ENCODE peak calls at places on chromosomes 11 and 22, in six cellular contexts. K is upper lobe of left lung, Q is GM12878, I is IMR-90, B is gastrocnemius medialis, N is heart left ventricle. P is an unnamed sample.

GRCh38 chr22:31178859-31179258 is 18.9 kb downstream of the RNF185 start:
- ATAC-seq in N (no peak), Q (no peak), K (no peak), B (no peak), I (no peak), P (no peak)

GRCh38 chr11:126113963-126114362 is 51.3 kb upstream of the CDON start:
- ATAC-seq in B (no peak), I (no peak), N (no peak), K (no peak), Q (no peak), P (no peak)

GRCh38 chr11:90178751-90179150 is 44.1 kb downstream of the CHORDC1 start:
- ATAC-seq in K (no peak), N (no peak), Q (no peak), B (no peak), I (no peak), P (no peak)

GRCh38 chr11:116348226-116348625 is 424.6 kb downstream of the BUD13 start:
- ATAC-seq in K (peak), B (no peak), N (peak), Q (no peak), I (no peak), P (peak)

GRCh38 chr11:20367313-20367948 is 3.9 kb downstream of the HTATIP2 start:
- ATAC-seq in K (peak), B (no peak), N (no peak), I (peak), Q (peak), P (peak)

GRCh38 chr22:46052801-46053562 is 76.0 kb upstream of the WNT7B start:
- ATAC-seq in I (peak), Q (no peak), N (peak), K (peak), B (peak), P (peak)

GRCh38 chr11:130874396-130874795 is 41.9 kb downstream of the SNX19 start:
- ATAC-seq in K (no peak), N (no peak), B (no peak), I (peak), Q (no peak), P (no peak)

GRCh38 chr11:65419773-65420481 is 2.7 kb upstream of the NEAT1 start:
- ATAC-seq in B (peak), K (peak), Q (no peak), N (peak), I (peak), P (peak)

GRCh38 chr22:22352376-22352999 is 107.9 kb downstream of the VPREB1 start:
- ATAC-seq in B (no peak), Q (no peak), N (no peak), K (no peak), I (no peak), P (no peak)

GRCh38 chr11:85664561-85665481 is at the start of gene CREBZF:
- ATAC-seq in Q (peak), N (peak), I (peak), K (peak), B (peak), P (peak)

GRCh38 chr11:69094111-69094914 is 45.6 kb downstream of the TPCN2 start:
- ATAC-seq in I (no peak), Q (peak), N (peak), K (peak), B (no peak), P (no peak)

GRCh38 chr11:34640050-34640971 is 19.4 kb downstream of the EHF start:
- ATAC-seq in N (no peak), I (no peak), K (peak), B (no peak), Q (peak), P (no peak)

GRCh38 chr11:63838682-63839507 is at the start of gene MARK2:
- ATAC-seq in N (peak), Q (peak), I (peak), K (peak), B (peak), P (peak)

GRCh38 chr22:37330200-37331033 is 48.1 kb downstream of the CYTH4 start:
- ATAC-seq in Q (peak), K (no peak), N (no peak), B (no peak), I (peak), P (no peak)

GRCh38 chr11:74683279-74683871 is 47.9 kb downstream of the CHRDL2 start:
- ATAC-seq in Q (peak), N (no peak), B (peak), K (peak), I (no peak), P (peak)

GRCh38 chr11:68524681-68525080 is 64.1 kb downstream of the PPP6R3 start:
- ATAC-seq in N (peak), I (no peak), Q (no peak), K (peak), B (no peak), P (no peak)

GRCh38 chr11:130049260-130049659 is 20.4 kb upstream of the APLP2 start:
- ATAC-seq in Q (no peak), I (no peak), K (peak), B (no peak), N (no peak), P (peak)

GRCh38 chr11:68053981-68054812 is 15.4 kb downstream of the TCIRG1 start:
- ATAC-seq in I (no peak), B (no peak), Q (peak), K (no peak), N (no peak), P (no peak)

GRCh38 chr11:46930089-46930488 is 6.5 kb upstream of the CSTPP1 start:
- ATAC-seq in B (no peak), Q (no peak), N (no peak), I (peak), K (no peak), P (no peak)

GRCh38 chr11:7143908-7144307 is 55.1 kb downstream of the RBMXL2 start:
- ATAC-seq in N (no peak), K (no peak), B (no peak), I (no peak), Q (no peak), P (no peak)

GRCh38 chr22:31973739-31974138 is 29.4 kb downstream of the YWHAH start:
- ATAC-seq in I (no peak), N (peak), K (no peak), Q (no peak), B (no peak), P (no peak)

GRCh38 chr11:43693069-43693468 is 12.5 kb downstream of the HSD17B12 start:
- ATAC-seq in K (no peak), B (no peak), Q (peak), N (no peak), I (no peak), P (no peak)

GRCh38 chr11:132777067-132777975 is 755.0 kb downstream of the OPCML start:
- ATAC-seq in B (no peak), Q (no peak), I (no peak), N (no peak), K (no peak), P (no peak)

GRCh38 chr11:71124127-71124526 is 128.2 kb downstream of the SHANK2 start:
- ATAC-seq in I (no peak), Q (no peak), K (no peak), N (no peak), B (no peak), P (no peak)

GRCh38 chr11:83477772-83478171 is 191.6 kb upstream of the CCDC90B start:
- ATAC-seq in B (no peak), K (no peak), I (no peak), Q (no peak), N (no peak), P (no peak)

GRCh38 chr22:35315141-35315854 is 15.6 kb downstream of the TOM1 start:
- ATAC-seq in Q (no peak), I (no peak), N (peak), B (peak), K (no peak), P (no peak)

GRCh38 chr11:82754410-82754809 is 20.7 kb upstream of the FAM181B start:
- ATAC-seq in K (no peak), Q (no peak), B (no peak), N (no peak), I (no peak), P (no peak)

GRCh38 chr11:72624496-72625201 is 49.6 kb downstream of the PDE2A start:
- ATAC-seq in Q (no peak), B (peak), N (peak), I (no peak), K (peak), P (peak)

GRCh38 chr22:20808844-20809243 is 34.9 kb downstream of the SERPIND1 start:
- ATAC-seq in N (no peak), K (no peak), Q (no peak), B (no peak), I (no peak), P (no peak)

GRCh38 chr22:29925402-29925801 is 42.4 kb downstream of the MTMR3 start:
- ATAC-seq in B (no peak), Q (no peak), N (no peak), K (no peak), I (no peak), P (no peak)

GRCh38 chr11:113645593-113646349 is 60.3 kb downstream of the TMPRSS5 start:
- ATAC-seq in K (no peak), Q (no peak), B (no peak), N (no peak), I (no peak), P (no peak)

GRCh38 chr22:38203090-38203810 is 1.5 kb downstream of the MAFF start:
- ATAC-seq in N (peak), I (no peak), K (peak), B (no peak), Q (peak), P (no peak)

GRCh38 chr11:95135155-95135554 is 45.5 kb downstream of the ENDOD1 start:
- ATAC-seq in N (no peak), Q (no peak), K (no peak), I (no peak), B (no peak), P (no peak)

GRCh38 chr11:61280883-61281580 is 14.1 kb downstream of the VWCE start:
- ATAC-seq in I (no peak), B (no peak), K (no peak), N (no peak), Q (no peak), P (no peak)

GRCh38 chr11:72378704-72379383 is 55.5 kb downstream of the CLPB start:
- ATAC-seq in B (peak), K (peak), Q (no peak), I (peak), N (peak), P (peak)

GRCh38 chr11:30165652-30166051 is 65.2 kb upstream of the FSHB start:
- ATAC-seq in K (no peak), N (no peak), I (no peak), B (no peak), Q (no peak), P (no peak)

GRCh38 chr22:26534874-26535470 is 22.7 kb upstream of the TFIP11 start:
- ATAC-seq in B (no peak), N (peak), Q (peak), I (no peak), K (no peak), P (no peak)

GRCh38 chr11:43419460-43419859 is 60.7 kb downstream of the TTC17 start:
- ATAC-seq in Q (peak), I (peak), N (no peak), B (no peak), K (no peak), P (no peak)

GRCh38 chr11:34302046-34302921 is 55.5 kb downstream of the ABTB2 start:
- ATAC-seq in K (peak), Q (peak), B (peak), N (peak), I (peak), P (no peak)

GRCh38 chr11:17734986-17735822 is 623 bp downstream of the KCNC1 start:
- ATAC-seq in I (peak), B (peak), K (peak), N (peak), Q (peak), P (peak)
- H3K4me3 ChIP-seq in I (peak), B (peak), K (no peak), N (peak), Q (no peak), P (no peak)

DNA sequence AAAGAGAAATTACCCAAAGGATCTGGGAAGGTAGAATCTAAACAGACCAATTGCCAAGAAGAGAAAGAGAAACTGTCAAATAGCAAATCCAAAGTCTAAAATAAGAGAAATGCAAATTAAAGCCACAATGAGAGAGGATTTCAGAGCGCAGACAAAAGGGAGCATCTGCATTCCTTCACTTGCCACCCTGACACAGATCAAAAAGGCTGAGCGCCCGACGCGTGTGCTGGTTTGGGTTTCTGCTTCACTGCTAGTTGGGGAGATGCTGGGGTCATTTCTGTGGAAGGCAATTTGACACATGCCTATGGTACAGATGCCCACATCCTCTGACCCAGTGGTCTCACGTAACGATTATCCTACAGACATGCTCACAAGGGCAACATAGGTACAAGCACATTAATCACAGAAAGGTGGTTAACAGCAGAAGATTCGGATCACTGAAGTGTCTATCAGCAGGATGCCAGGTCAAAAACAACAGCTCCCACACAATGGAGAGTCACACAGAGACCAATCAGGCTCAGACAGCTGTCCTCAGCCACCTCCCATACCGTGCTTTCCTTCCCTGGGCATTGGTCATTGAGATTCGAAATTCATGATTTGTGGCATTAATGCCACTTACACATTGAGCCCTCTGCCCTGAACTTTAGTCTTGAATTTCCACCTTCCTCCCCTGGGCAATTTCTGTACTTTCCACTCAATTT is 55.7 kb downstream of the SHISAL1 start:
- ATAC-seq in I (no peak), N (no peak), K (no peak), Q (no peak), B (no peak), P (no peak)
- TF ChIP-seq POLR2A in I (no peak), N (no peak), K (no peak), Q (no peak), B (no peak), P (no peak)

GRCh38 chr22:39315389-39315788 is 4.0 kb downstream of the RPL3 start:
- ATAC-seq in B (no peak), K (no peak), N (no peak), I (no peak), Q (no peak), P (no peak)
- H3K4me3 ChIP-seq in B (no peak), K (no peak), N (no peak), I (no peak), Q (peak), P (no peak)

GRCh38 chr22:23913661-23914353 is 19.6 kb downstream of the MIF start:
- ATAC-seq in K (peak), I (peak), N (peak), B (peak), Q (peak), P (peak)
- TF ChIP-seq POLR2A in K (peak), I (peak), N (no peak), B (peak), Q (peak), P (peak)

DNA sequence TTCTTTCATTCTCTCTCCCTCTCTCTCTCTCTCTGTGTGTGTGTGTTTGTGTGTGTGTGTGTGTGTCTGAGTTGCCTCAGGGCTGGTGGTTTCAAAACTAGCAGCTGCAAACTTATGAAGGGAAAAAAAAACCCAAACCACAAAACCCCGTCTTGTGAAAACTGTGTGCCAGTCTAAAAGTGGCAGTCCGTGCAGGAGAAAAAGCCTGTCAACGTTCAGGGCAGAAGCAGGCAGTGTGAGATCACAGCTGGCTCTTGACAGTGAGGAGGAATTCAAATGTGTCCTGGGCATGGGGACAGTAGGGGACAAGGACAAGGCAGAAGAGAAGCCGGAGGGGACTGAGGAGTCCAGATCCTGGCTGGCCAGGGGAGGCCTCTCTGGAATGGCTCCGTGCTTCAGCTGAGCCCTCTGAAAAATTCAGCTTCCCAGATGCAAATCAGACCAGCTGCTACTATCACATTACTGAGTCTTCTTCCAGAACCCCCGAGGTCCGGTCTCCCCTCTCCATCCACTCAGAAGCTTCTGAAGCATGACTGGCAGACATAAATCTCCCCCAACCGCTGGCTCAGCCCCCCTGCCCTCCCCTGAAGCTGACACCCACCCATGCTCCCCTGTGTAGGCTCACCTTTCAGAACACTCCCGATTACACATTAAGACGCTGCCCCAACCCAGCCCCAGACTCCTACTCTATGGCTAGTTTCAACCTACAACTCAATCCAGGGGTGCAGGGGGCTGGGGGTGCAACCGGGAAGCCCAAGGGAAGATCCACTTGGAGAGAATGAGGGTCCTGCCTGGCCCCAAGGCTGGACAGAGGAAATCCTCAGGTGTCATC is 32.0 kb downstream of the FLI1 start:
- ATAC-seq in N (peak), I (peak), B (no peak), K (peak), Q (peak), P (no peak)
- H3K4me3 ChIP-seq in N (no peak), I (no peak), B (no peak), K (no peak), Q (peak), P (no peak)

GRCh38 chr11:1317432-1317831 is 8.0 kb upstream of the TOLLIP start:
- ATAC-seq in K (no peak), B (no peak), I (no peak), Q (no peak), N (no peak), P (no peak)
- TF ChIP-seq POLR2A in K (no peak), B (no peak), I (no peak), Q (no peak), N (no peak), P (no peak)

P was measured in gastroesophageal sphincter.